ENCODE peak calls at places on chromosomes 4 and X, in four cellular contexts. Z, Q, R and P are unnamed samples. For H3K4me1 and H3K36me3, the result is how much of the 10 kb centered on the place peaks cover.

GRCh38 chr4:29467044-29467717 is 1253.0 kb upstream of the PCDH7 start:
- DNase-seq in Z (no peak), Q (no peak), R (no peak), P (no peak)

GRCh38 chr4:42646013-42646784 is 10.7 kb downstream of the ATP8A1 start:
- DNase-seq in Z (no peak), Q (no peak), R (no peak), P (no peak)

GRCh38 chrX:100931218-100931924 is 2.7 kb upstream of the XKRX start:
- DNase-seq in Z (no peak), Q (no peak), R (no peak), P (no peak)

GRCh38 chrX:13440166-13440565 is 120.3 kb upstream of the ATXN3L start:
- DNase-seq in Z (no peak), Q (no peak), R (no peak), P (no peak)

GRCh38 chr4:7915875-7916242 is 23.8 kb downstream of the AFAP1 start:
- DNase-seq in Z (no peak), Q (no peak), R (no peak), P (no peak)

GRCh38 chr4:79210636-79211049 is 115.2 kb downstream of the NAA11 start:
- DNase-seq in Z (no peak), Q (no peak), R (no peak), P (no peak)

GRCh38 chrX:18828832-18829404 is 121.5 kb downstream of the PPEF1 start:
- DNase-seq in Z (peak), Q (peak), R (no peak), P (no peak)

GRCh38 chr4:40749717-40750460 is at the start of gene NSUN7:
- DNase-seq in Z (no peak), Q (no peak), R (no peak), P (peak)

GRCh38 chr4:111323496-111323895 is 700.6 kb upstream of the PITX2 start:
- DNase-seq in Z (no peak), Q (no peak), R (no peak), P (no peak)

DNA sequence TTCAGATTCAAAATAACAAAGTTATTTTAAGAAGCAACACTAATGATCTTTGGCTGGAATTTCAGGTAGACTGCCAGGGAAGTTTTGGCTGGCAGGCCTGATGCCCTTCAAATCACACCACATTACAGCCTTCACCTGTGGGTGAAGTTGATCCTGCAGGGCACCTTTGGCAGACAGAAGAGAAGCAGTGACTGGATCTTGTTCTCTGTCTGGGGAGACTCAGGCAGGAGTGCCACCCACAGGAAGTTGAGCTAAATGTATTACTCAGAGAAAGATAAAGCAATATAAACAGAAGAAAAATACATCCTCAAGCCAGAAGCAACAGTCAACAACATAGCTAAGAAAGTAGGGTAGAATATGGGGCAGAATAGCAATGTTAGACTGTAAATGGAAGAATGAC is 12.8 kb upstream of the CFAP299 start:
- DNase-seq in Z (no peak), Q (no peak), R (no peak), P (no peak)
- TF ChIP-seq JUNB in Z (no peak), Q (no peak), R (no peak), P (no peak)

DNA sequence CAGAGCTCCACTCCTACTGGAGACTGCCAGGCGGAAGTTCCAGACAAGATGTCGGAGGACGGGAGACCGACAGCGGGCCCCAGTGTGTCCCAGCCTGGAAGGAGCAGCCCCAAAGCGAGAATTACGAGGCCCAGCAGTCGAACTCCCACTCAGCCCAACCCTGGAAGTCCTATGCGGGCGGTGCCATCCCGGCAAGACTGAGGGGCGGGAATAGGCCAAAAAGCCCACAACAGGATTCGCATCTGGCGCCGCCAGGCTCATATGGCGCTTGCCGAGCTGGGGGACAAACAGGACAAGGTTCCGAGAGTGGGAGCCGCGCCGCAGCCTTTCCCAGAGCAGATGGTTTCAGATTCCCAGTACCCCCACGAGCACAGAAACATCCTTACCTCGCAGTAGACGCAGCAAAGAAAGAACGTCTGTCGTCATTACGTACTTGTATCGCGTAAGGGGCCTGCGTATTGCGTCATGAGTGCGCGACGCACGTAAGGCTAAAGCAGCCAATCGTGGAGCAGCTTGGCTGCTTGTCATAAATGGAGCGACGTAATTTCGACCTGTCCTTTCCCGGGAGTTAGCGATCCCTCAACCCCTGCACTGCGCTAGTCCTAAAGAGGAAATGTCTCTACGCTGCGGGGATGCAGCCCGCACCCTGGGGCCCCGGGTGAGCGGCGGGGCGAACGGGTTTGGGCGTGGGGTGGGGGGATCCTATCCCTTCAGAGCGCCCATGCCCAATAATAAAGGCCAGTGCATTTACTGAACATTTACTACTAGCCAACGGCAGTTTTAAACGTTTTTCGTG is at the start of the genes LIAS and RPL9:
- DNase-seq in Z (peak), Q (peak), R (peak), P (peak)
- H3K4me1 ChIP-seq in Z (under half), Q (half or more), R (under half), P (under half)

GRCh38 chr4:25670991-25671390 is 15.3 kb downstream of the SLC34A2 start:
- DNase-seq in Z (no peak), Q (no peak), R (no peak), P (no peak)
- H3K36me3 ChIP-seq in Z (under half), Q (under half), R (under half), P (under half)

GRCh38 chr4:87557348-87557747 is 28.2 kb upstream of the SPARCL1 start:
- DNase-seq in Z (no peak), Q (no peak), R (no peak), P (no peak)

GRCh38 chr4:87559090-87559837 is 30.1 kb upstream of the SPARCL1 start:
- DNase-seq in Z (no peak), Q (no peak), R (peak), P (peak)

GRCh38 chr4:87553182-87553581 is 24.0 kb upstream of the SPARCL1 start:
- DNase-seq in Z (no peak), Q (no peak), R (no peak), P (no peak)

GRCh38 chr4:87551361-87551760 is 22.2 kb upstream of the SPARCL1 start:
- DNase-seq in Z (no peak), Q (no peak), R (no peak), P (no peak)

GRCh38 chr4:87555751-87556619 is 26.8 kb upstream of the SPARCL1 start:
- DNase-seq in Z (no peak), Q (no peak), R (no peak), P (no peak)
- TF ChIP-seq JUNB in Z (no peak), Q (no peak), R (no peak), P (no peak)

DNA sequence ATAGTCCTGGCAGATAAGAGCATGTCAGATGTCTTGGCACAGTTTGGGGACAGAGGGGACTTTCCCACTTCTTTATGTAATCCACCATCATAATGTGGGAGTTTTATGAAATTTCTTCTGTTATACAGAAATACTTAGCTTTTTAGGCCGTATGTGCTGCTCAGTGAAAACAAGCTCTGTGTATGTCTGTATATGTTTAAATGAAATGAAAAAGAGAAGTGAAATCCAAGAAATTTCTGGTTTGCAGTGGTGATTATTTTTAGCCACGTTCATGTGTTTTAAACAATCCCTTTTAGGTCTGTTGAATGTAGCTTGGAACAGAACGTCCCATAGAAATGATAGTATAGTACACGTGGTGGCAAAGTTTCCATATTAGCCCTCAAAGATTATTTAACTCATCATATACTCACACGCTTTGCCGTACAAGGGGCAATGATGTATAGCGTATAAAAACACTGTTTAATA is 41.0 kb downstream of the GAB1 start:
- DNase-seq in Z (no peak), Q (no peak), R (peak), P (no peak)
- H3K4me1 ChIP-seq in Z (under half), Q (half or more), R (under half), P (half or more)

DNA sequence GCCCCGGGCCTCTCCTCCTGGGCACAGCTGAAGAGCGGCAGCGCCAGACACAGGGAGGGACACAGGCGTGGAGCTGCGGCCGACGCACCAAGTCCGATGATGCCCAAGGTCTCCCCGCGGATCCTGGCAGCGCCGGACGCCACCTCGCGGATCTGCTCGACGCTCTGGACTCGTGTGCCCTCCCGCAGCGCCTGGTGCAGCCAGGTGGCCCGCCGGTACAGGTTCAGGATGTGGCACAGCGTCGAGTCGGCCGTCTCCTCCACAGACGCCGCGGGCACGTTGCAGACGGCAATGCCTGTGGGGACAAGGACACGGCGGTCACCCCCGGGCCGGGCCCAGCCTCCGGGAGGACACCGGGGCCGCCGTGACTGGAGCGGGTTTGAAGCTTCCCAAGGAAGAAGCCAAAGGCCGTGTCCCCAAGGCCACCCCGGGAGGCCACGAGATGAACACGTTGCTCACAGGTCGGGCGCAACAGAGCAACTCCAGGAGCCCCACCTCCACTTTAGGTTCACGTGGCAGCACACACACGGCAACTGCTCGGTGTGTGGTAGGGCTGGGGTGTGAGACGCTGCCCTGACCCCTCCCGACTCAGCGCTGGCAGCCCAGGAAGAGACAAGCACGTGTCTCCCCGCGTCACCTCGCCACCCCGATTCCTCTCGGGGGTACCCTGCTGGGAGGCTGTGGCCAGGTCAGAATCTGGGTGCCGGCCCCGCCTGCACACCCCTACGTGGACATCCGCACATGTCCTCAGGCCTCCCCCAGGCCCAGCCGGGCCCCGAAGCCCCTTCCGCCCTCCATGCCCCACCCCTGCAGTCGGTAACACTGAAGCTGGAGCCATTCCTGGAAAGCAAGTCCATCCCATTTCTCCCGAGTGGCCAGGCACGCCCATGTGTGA is 23.4 kb downstream of the CTBP1 start:
- DNase-seq in Z (no peak), Q (no peak), R (no peak), P (no peak)
- H3K36me3 ChIP-seq in Z (half or more), Q (under half), R (under half), P (under half)

DNA sequence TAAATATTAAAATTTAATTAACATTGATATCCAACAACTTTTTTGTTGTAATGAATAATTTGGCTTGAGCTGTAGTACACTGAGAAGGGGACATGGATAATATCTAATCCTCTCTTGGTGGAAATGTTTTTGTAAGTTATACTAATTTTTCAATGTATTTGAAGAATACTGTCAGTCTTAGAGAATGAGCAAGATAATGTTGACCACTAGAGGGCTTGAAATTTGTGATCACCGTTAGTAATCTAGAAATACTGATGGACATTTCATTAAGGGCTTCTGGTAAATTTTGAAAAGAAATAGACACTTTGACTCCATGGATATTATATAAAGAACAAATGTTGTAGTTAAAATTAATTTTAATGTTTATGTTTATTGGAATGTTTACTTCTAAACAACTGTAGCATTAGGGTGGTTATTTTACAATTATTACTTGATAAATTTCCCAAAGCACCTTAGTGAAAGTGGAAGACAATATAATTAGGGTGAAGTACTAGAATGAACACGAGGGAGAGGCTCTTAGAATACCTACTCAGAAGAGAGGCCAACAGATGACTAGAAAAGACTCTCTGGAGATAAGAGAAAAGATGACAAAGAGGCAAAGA is 20.0 kb upstream of the CAMK2D start:
- DNase-seq in Z (no peak), Q (no peak), R (no peak), P (peak)
- TF ChIP-seq JUNB in Z (no peak), Q (no peak), R (no peak), P (no peak)

GRCh38 chr4:165331823-165332222 is 4.4 kb downstream of the MSMO1 start:
- DNase-seq in Z (peak), Q (no peak), R (no peak), P (peak)

GRCh38 chr4:165332502-165332901 is 5.0 kb downstream of the MSMO1 start:
- DNase-seq in Z (no peak), Q (no peak), R (no peak), P (no peak)

GRCh38 chr4:165336743-165337142 is 9.3 kb downstream of the MSMO1 start:
- DNase-seq in Z (no peak), Q (no peak), R (no peak), P (no peak)

GRCh38 chr4:165331316-165331715 is 3.8 kb downstream of the MSMO1 start:
- DNase-seq in Z (no peak), Q (no peak), R (no peak), P (peak)

DNA sequence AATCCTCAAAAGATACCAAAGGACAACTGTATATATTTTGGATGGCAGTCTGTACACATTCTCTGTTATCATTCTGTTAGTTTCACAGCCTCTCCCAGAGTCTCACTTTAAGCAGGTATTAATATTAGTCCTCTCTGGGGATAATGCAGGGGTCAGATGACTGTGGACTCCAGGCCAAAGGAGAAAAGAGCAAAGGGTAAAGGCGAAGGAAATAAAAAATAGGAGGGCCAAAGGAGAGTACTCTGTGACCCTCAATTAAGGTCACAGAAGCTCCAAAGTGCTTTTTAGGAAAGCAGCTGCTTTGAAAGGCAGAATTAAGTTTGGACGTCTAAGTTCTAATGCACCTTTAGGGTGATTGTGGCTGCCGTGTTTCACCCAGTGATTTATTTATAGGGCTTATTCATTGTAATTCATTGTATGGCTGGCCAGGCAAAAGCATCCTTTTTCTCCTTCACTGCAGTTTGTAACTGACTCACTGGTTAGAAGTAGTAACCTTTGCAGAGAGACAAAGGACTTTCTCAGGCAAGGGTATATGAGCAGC is 7.8 kb downstream of the MSMO1 start:
- DNase-seq in Z (no peak), Q (no peak), R (no peak), P (no peak)
- H3K4me1 ChIP-seq in Z (under half), Q (half or more), R (under half), P (under half)